ENCODE peak calls at places on chromosomes 13 and 19, in five cellular contexts. One of them, this sample, is unnamed.

GRCh38 chr19:51993422-51993821 is 6.8 kb upstream of the ZNF350 start:
- DNase-seq in K562: no peak
- DNase-seq in H1: no peak
- DNase-seq in HepG2: no peak
- DNase-seq in A549: no peak
- DNase-seq in this sample: no peak

GRCh38 chr13:36530050-36530789 is 97.9 kb downstream of the CCNA1 start:
- DNase-seq in H1: no peak
- DNase-seq in HepG2: no peak
- DNase-seq in K562: no peak
- DNase-seq in A549: no peak
- DNase-seq in this sample: peak; percentile 20

GRCh38 chr19:36245210-36246005 is 30.5 kb downstream of the ZNF146 start:
- DNase-seq in A549: no peak
- DNase-seq in H1: peak; percentile 88
- DNase-seq in K562: no peak
- DNase-seq in HepG2: no peak
- DNase-seq in this sample: no peak

GRCh38 chr13:111429064-111429558 is 108.7 kb downstream of the TEX29 start:
- DNase-seq in K562: peak; percentile 31
- DNase-seq in H1: peak; percentile 88
- DNase-seq in HepG2: peak; percentile 49
- DNase-seq in A549: peak; percentile 29
- DNase-seq in this sample: peak; percentile 27

GRCh38 chr19:35063940-35064818 is 22.7 kb downstream of the HPN start:
- DNase-seq in A549: peak; percentile 50
- DNase-seq in K562: no peak
- DNase-seq in H1: no peak
- DNase-seq in HepG2: no peak
- DNase-seq in this sample: peak; percentile 13

GRCh38 chr19:50242586-50242985 is 39.2 kb downstream of the MYH14 start:
- DNase-seq in A549: no peak
- DNase-seq in H1: no peak
- DNase-seq in HepG2: no peak
- DNase-seq in K562: no peak
- DNase-seq in this sample: no peak

GRCh38 chr13:108176685-108177274 is 38.6 kb downstream of the LIG4 start:
- DNase-seq in A549: peak; percentile 25
- DNase-seq in HepG2: peak; percentile 42
- DNase-seq in K562: peak; percentile 36
- DNase-seq in H1: peak; percentile 81
- DNase-seq in this sample: peak; percentile 18

GRCh38 chr13:89865331-89865833 is 1482.1 kb upstream of the MIR17HG start:
- DNase-seq in A549: no peak
- DNase-seq in HepG2: no peak
- DNase-seq in H1: no peak
- DNase-seq in K562: no peak
- DNase-seq in this sample: no peak

GRCh38 chr19:46624958-46625661 is at the start of gene PTGIR:
- DNase-seq in A549: no peak
- DNase-seq in HepG2: no peak
- DNase-seq in K562: peak; percentile 67
- DNase-seq in H1: no peak
- DNase-seq in this sample: peak; percentile 42

GRCh38 chr19:43809762-43810696 is 7.8 kb upstream of the LYPD5 start:
- DNase-seq in K562: peak; percentile 44
- DNase-seq in HepG2: peak; percentile 29
- DNase-seq in H1: no peak
- DNase-seq in A549: peak; percentile 82
- DNase-seq in this sample: peak; percentile 58

GRCh38 chr13:75675421-75675820 is 39.3 kb downstream of the LMO7 start:
- DNase-seq in A549: no peak
- DNase-seq in K562: no peak
- DNase-seq in HepG2: no peak
- DNase-seq in H1: no peak
- DNase-seq in this sample: no peak

GRCh38 chr13:109724603-109725002 is 61.8 kb downstream of the IRS2 start:
- DNase-seq in HepG2: no peak
- DNase-seq in A549: no peak
- DNase-seq in K562: no peak
- DNase-seq in H1: no peak
- DNase-seq in this sample: no peak

GRCh38 chr13:109723046-109723445 is 63.3 kb downstream of the IRS2 start:
- DNase-seq in H1: no peak
- DNase-seq in A549: no peak
- DNase-seq in HepG2: no peak
- DNase-seq in K562: no peak
- DNase-seq in this sample: no peak

GRCh38 chr13:109727251-109727650 is 59.1 kb downstream of the IRS2 start:
- DNase-seq in K562: no peak
- DNase-seq in A549: no peak
- DNase-seq in HepG2: no peak
- DNase-seq in H1: no peak
- DNase-seq in this sample: no peak

GRCh38 chr13:109725995-109726637 is 60.3 kb downstream of the IRS2 start:
- DNase-seq in HepG2: no peak
- DNase-seq in K562: no peak
- DNase-seq in A549: no peak
- DNase-seq in H1: no peak
- DNase-seq in this sample: no peak

DNA sequence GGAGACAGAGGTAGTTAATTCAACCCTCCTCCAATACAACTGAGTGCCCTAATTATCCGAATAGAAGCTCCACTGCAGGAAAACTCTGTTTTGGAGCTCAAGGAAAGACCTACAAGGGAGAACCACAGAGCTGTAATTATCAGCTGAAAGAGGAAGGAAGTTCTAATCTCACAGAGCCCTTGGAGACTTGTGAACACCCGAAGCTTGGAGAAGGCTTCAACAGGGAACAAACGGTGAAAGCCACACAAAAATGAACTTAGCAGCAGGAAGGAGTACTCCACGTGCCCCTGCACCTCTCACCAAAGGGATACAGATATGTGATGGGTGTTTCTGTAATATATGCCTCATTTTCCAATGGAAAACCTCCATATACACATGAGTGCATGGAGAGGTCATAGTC is 61.1 kb downstream of the IRS2 start:
- DNase-seq in H1: no peak
- DNase-seq in K562: no peak
- DNase-seq in HepG2: no peak
- DNase-seq in A549: no peak
- DNase-seq in this sample: no peak
- H3K4me3 ChIP-seq in H1: no peak overlapping the region
- H3K4me3 ChIP-seq in K562: no peak overlapping the region
- H3K4me3 ChIP-seq in HepG2: no peak overlapping the region
- H3K4me3 ChIP-seq in A549: no peak overlapping the region
- H3K4me3 ChIP-seq in this sample: no peak overlapping the region

GRCh38 chr13:46553886-46554855 is 1.2 kb downstream of the LRCH1 start:
- DNase-seq in A549: peak; percentile 71
- DNase-seq in HepG2: peak; percentile 86
- DNase-seq in K562: peak; percentile 63
- DNase-seq in H1: peak; percentile 54
- DNase-seq in this sample: peak; percentile 67

GRCh38 chr13:46556380-46556779 is 3.4 kb downstream of the LRCH1 start:
- DNase-seq in K562: no peak
- DNase-seq in H1: no peak
- DNase-seq in A549: no peak
- DNase-seq in HepG2: no peak
- DNase-seq in this sample: no peak

GRCh38 chr13:46553521-46553885 is 533 bp downstream of the LRCH1 start:
- DNase-seq in H1: peak; percentile 73
- DNase-seq in A549: no peak
- DNase-seq in HepG2: no peak
- DNase-seq in K562: peak; percentile 15
- DNase-seq in this sample: no peak

GRCh38 chr13:46554971-46555370 is 2.0 kb downstream of the LRCH1 start:
- DNase-seq in H1: no peak
- DNase-seq in K562: no peak
- DNase-seq in A549: no peak
- DNase-seq in HepG2: no peak
- DNase-seq in this sample: peak; percentile 24

DNA sequence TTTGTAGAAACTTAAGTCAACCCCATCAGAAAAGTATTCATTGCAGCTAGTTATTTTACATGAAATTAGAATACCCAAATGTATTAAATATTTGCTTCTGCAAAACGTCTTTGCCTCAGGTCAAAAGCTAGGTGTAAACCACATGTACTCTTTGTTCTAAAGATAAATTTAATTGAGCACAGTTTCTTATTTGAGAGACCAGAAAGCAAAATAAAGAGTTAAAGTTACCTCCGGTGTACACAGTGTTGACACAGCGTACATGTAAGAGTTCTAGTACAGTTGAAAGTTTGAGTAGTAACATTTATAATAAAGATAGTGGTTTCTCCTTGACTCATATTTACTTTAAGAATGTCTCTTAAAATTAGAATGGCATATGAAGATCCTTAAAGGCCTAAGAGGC is 2.8 kb downstream of the LRCH1 start:
- DNase-seq in HepG2: no peak
- DNase-seq in K562: no peak
- DNase-seq in A549: no peak
- DNase-seq in H1: no peak
- DNase-seq in this sample: no peak
- H3K4me1 ChIP-seq in HepG2: peaks cover 37% of the 10 kb centered on the region
- H3K4me1 ChIP-seq in K562: peaks cover 17% of the 10 kb centered on the region
- H3K4me1 ChIP-seq in A549: peaks cover 32% of the 10 kb centered on the region
- H3K4me1 ChIP-seq in H1: no peaks in the 10 kb centered on the region
- H3K4me1 ChIP-seq in this sample: peaks cover 39% of the 10 kb centered on the region

DNA sequence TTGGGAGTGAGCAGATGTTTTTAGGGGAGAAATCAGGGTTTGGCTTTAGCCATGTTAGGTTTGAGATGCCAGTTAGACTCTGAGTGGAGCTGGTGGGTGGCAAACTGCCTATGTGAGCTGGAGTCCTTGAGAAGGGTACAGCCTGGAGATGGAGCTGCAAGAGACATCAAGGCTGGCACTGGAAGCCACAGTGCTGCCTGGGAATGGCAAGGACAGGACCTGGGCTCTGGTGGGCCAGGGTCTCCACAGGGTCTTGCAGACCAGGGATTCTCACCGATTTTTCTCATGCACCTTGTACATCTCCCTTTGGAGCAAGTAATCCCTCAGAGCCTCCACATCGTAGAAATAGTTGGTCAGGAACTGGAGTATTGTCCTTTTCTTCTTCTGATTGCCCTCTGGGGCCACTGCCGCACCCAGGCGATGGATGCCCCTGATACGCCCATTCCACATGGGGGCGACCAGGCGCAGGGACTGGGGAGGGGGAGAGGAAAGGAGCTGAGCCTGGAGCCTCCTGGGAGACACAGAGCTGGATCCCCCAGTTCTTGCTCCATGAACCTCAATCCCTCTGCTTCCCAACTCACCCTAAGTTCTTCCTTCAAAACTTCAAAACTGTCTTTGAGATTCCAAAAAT is 1.7 kb downstream of the DMAC2 start:
- DNase-seq in K562: no peak
- DNase-seq in A549: no peak
- DNase-seq in HepG2: no peak
- DNase-seq in H1: no peak
- DNase-seq in this sample: no peak
- TF ChIP-seq JUN in K562: no peak
- TF ChIP-seq JUN in A549: no peak
- TF ChIP-seq JUN in HepG2: no peak
- TF ChIP-seq JUN in H1: no peak
- TF ChIP-seq JUN in this sample: no peak

GRCh38 chr19:2398735-2399305 is 28.6 kb downstream of the TIMM13 start:
- DNase-seq in K562: no peak
- DNase-seq in H1: no peak
- DNase-seq in HepG2: no peak
- DNase-seq in A549: no peak
- DNase-seq in this sample: no peak
- H3K4me3 ChIP-seq in K562: no peak overlapping the region
- H3K4me3 ChIP-seq in H1: no peak overlapping the region
- H3K4me3 ChIP-seq in HepG2: no peak overlapping the region
- H3K4me3 ChIP-seq in A549: no peak overlapping the region
- H3K4me3 ChIP-seq in this sample: no peak overlapping the region

This sample was measured in endothelial cell of umbilical vein.